ENCODE peak calls at places on chromosomes 7 and 10, in seven cellular contexts. R, A, P, I, Z, G and W are unnamed samples.

GRCh38 chr7:30969604-30969970 is 5.8 kb downstream of the GHRHR start:
- DNase-seq in R (no peak), A (no peak), P (no peak), I (no peak), Z (no peak), G (no peak), W (no peak)

GRCh38 chr10:78448994-78449418 is 415.3 kb downstream of the RPS24 start:
- DNase-seq in R (no peak), A (no peak), P (no peak), I (no peak), Z (no peak), G (no peak), W (no peak)

GRCh38 chr7:28410628-28411578 is 1.4 kb upstream of the CREB5 start:
- DNase-seq in R (peak), A (peak), P (peak), I (peak), Z (peak), G (no peak), W (peak)

GRCh38 chr10:78491812-78492211 is 458.1 kb downstream of the RPS24 start:
- DNase-seq in R (no peak), A (no peak), P (no peak), I (no peak), Z (no peak), G (no peak), W (no peak)

GRCh38 chr10:47249881-47250280 is 50.1 kb upstream of the GDF10 start:
- DNase-seq in R (no peak), A (no peak), P (no peak), I (no peak), Z (no peak), G (no peak), W (no peak)

GRCh38 chr7:125061776-125062397 is 132.3 kb upstream of the POT1 start:
- DNase-seq in R (no peak), A (no peak), P (no peak), I (peak), Z (no peak), G (no peak), W (peak)

GRCh38 chr10:58384536-58384998 is 643 bp upstream of the TFAM start:
- DNase-seq in R (no peak), A (no peak), P (no peak), I (no peak), Z (no peak), G (no peak), W (peak)

GRCh38 chr7:137691566-137691965 is 155.2 kb downstream of the DGKI start:
- DNase-seq in R (no peak), A (no peak), P (no peak), I (no peak), Z (no peak), G (no peak), W (no peak)

GRCh38 chr10:1829712-1830111 is 92.4 kb upstream of the ADARB2 start:
- DNase-seq in R (no peak), A (no peak), P (no peak), I (no peak), Z (no peak), G (no peak), W (no peak)

GRCh38 chr10:97534746-97535367 is 36.1 kb downstream of the UBTD1 start:
- DNase-seq in R (no peak), A (peak), P (no peak), I (peak), Z (peak), G (no peak), W (peak)

GRCh38 chr7:72391821-72392377 is 20.2 kb downstream of the CALN1 start:
- DNase-seq in R (no peak), A (no peak), P (no peak), I (no peak), Z (peak), G (no peak), W (no peak)

GRCh38 chr7:17584822-17585221 is 286.4 kb downstream of the AHR start:
- DNase-seq in R (no peak), A (no peak), P (no peak), I (no peak), Z (no peak), G (no peak), W (no peak)

GRCh38 chr10:72097448-72098300 is 9.3 kb upstream of the SPOCK2 start:
- DNase-seq in R (no peak), A (no peak), P (no peak), I (peak), Z (no peak), G (no peak), W (no peak)

GRCh38 chr7:100044719-100045118 is 4.9 kb upstream of the ZSCAN21 start:
- DNase-seq in R (no peak), A (no peak), P (no peak), I (no peak), Z (no peak), G (no peak), W (no peak)

GRCh38 chr10:110812583-110812982 is 59.1 kb upstream of the PDCD4 start:
- DNase-seq in R (no peak), A (peak), P (no peak), I (no peak), Z (no peak), G (no peak), W (no peak)

GRCh38 chr10:5283305-5284158 is 81.2 kb upstream of the UCN3 start:
- DNase-seq in R (peak), A (peak), P (peak), I (peak), Z (peak), G (no peak), W (peak)

GRCh38 chr10:94066411-94066810 is 72.7 kb downstream of the PLCE1 start:
- DNase-seq in R (no peak), A (peak), P (peak), I (peak), Z (no peak), G (no peak), W (peak)

GRCh38 chr7:28292826-28293528 is 112.4 kb upstream of the JAZF1 start:
- DNase-seq in R (no peak), A (no peak), P (no peak), I (peak), Z (no peak), G (no peak), W (no peak)

GRCh38 chr7:128206017-128206746 is 34.9 kb upstream of the LEP start:
- DNase-seq in R (no peak), A (no peak), P (no peak), I (no peak), Z (no peak), G (no peak), W (no peak)

GRCh38 chr10:99432047-99432446 is 1.6 kb upstream of the GOT1 start:
- DNase-seq in R (no peak), A (no peak), P (no peak), I (no peak), Z (no peak), G (no peak), W (no peak)